ENCODE peak calls at places on chromosome 15, in five cellular contexts. L is CD4-positive, alpha-beta T cell; N is MM.1S; C is Peyer's patch; S is adrenal gland. Z is an unnamed sample.

GRCh38 chr15:46034755-46035154 is 399.9 kb downstream of the SQOR start:
- DNase-seq in N (no peak), C (no peak), S (no peak), L (no peak), Z (no peak)

GRCh38 chr15:38705421-38706219 is 141.0 kb upstream of the RASGRP1 start:
- DNase-seq in S (no peak), L (no peak), C (no peak), N (no peak), Z (no peak)

GRCh38 chr15:31435256-31435781 is 108.7 kb downstream of the KLF13 start:
- DNase-seq in N (peak), C (peak), S (peak), L (peak), Z (peak)

GRCh38 chr15:72375501-72375845 is 341 bp downstream of the HEXA start:
- DNase-seq in L (no peak), C (no peak), S (no peak), N (no peak), Z (peak)

GRCh38 chr15:81176291-81176893 is 20.3 kb upstream of the IL16 start:
- DNase-seq in N (no peak), S (no peak), L (no peak), C (no peak), Z (no peak)

GRCh38 chr15:96037584-96037983 is 292.9 kb upstream of the NR2F2 start:
- DNase-seq in C (no peak), N (no peak), L (no peak), S (no peak), Z (no peak)

GRCh38 chr15:26724381-26724780 is 48.5 kb downstream of the GABRB3 start:
- DNase-seq in N (no peak), S (no peak), C (no peak), L (no peak), Z (no peak)

GRCh38 chr15:86165263-86166204 is 85.9 kb downstream of the AGBL1 start:
- DNase-seq in C (no peak), N (no peak), L (no peak), S (no peak), Z (no peak)

GRCh38 chr15:98428253-98428989 is 219.9 kb upstream of the IGF1R start:
- DNase-seq in S (peak), N (peak), L (peak), C (peak), Z (peak)

GRCh38 chr15:40756938-40757337 is 1.9 kb upstream of the RMDN3 start:
- DNase-seq in C (no peak), L (no peak), S (no peak), N (no peak), Z (no peak)

GRCh38 chr15:98727115-98728040 is 79.0 kb downstream of the IGF1R start:
- DNase-seq in C (peak), S (peak), N (no peak), L (no peak), Z (peak)

GRCh38 chr15:28915935-28916334 is 30.2 kb downstream of the APBA2 start:
- DNase-seq in C (no peak), N (no peak), S (no peak), L (no peak), Z (peak)

GRCh38 chr15:28919201-28919627 is 33.4 kb downstream of the APBA2 start:
- DNase-seq in C (no peak), N (no peak), S (no peak), L (peak), Z (peak)

GRCh38 chr15:28917791-28918140 is 32.0 kb downstream of the APBA2 start:
- DNase-seq in S (no peak), C (no peak), L (no peak), N (no peak), Z (peak)

GRCh38 chr15:28919679-28920655 is 34.2 kb downstream of the APBA2 start:
- DNase-seq in N (no peak), S (no peak), C (no peak), L (no peak), Z (peak)

DNA sequence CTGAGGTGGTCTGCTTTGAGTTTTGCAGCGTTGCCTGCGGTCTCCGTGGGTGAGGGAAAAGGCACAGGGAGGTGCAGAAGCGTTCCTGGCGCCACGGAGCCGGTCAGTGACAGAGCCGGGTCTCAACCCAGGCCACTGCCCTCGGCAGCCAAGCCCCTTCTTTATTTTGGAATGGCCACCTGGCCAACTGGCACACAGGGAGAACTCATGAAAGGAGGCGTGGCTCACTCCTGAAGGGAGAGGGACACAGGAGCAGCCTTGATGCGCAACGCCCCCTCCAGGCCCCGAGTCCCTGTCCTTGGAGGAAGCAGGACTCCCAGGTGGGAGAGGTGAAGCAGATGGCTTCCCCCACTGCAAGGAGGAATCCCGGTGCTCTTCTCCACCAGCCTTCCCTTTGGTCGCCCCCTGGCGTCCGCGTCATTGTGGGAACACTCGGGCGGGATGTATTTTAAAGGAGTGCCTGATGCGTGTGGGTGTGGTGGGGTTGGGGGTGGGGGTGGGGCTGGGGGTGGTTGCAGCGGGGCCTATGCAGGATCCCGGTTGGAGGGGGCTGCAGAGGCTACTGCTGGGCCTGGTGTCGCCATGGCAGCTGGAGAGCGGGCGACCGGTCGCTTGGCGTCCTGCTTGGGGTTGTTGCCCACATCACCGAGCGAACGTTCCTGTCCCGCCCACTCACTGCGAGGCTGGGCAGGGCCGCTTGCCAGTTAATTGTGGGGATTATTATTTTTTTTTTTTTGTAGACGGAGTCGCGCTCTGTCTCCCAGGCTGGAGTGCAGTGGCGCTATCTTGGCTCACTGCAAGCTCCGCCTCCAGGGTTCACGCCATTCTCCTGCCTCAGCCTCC is 32.6 kb downstream of the APBA2 start:
- DNase-seq in N (no peak), S (no peak), C (no peak), L (no peak), Z (peak)
- TF ChIP-seq CTCF in N (no peak), S (no peak), C (no peak), L (peak), Z (no peak)

GRCh38 chr15:69159805-69160140 is 662 bp upstream of the GLCE start:
- DNase-seq in C (no peak), L (no peak), S (no peak), N (no peak), Z (no peak)

GRCh38 chr15:69160141-69160975 is at the start of gene GLCE:
- DNase-seq in C (peak), L (peak), N (peak), S (peak), Z (peak)

GRCh38 chr15:69163124-69163669 is 2.8 kb downstream of the GLCE start:
- DNase-seq in L (no peak), N (no peak), C (no peak), S (no peak), Z (no peak)

GRCh38 chr15:69161878-69162213 is 1.4 kb downstream of the GLCE start:
- DNase-seq in L (no peak), N (no peak), S (no peak), C (no peak), Z (no peak)

GRCh38 chr15:69160976-69161877 is 792 bp downstream of the GLCE start:
- DNase-seq in N (peak), C (peak), S (peak), L (no peak), Z (peak)
- H3K27ac ChIP-seq in N (peak), C (peak), S (peak), L (peak), Z (peak)

DNA sequence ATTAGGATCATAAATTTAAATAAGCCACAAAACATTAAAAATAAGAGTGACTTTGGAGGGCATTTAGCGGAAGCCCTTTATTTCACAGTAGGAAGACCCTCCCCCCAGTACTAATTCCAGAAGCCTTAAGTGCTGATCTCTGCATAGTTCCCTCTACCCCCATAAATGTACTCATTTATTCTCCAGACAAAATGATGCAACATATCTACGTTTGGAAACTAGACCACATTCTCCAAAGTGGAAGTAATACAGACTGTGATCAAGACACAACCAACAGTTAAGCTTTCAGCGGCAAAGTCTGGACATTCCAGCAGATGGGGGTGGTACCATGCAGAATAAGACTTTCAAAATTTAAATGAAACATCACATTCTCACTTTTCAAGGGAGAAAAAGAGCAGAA is 44.8 kb upstream of the RPS17 start:
- DNase-seq in C (no peak), L (no peak), N (no peak), S (no peak), Z (no peak)
- TF ChIP-seq CTCF in C (no peak), L (no peak), N (no peak), S (no peak), Z (no peak)

GRCh38 chr15:101210466-101210865 is 41.4 kb downstream of the CHSY1 start:
- DNase-seq in L (no peak), N (no peak), S (no peak), C (no peak), Z (no peak)

GRCh38 chr15:101206173-101206572 is 45.7 kb downstream of the CHSY1 start:
- DNase-seq in N (no peak), C (no peak), L (peak), S (peak), Z (no peak)

GRCh38 chr15:101209285-101209821 is 42.5 kb downstream of the CHSY1 start:
- DNase-seq in C (no peak), S (no peak), N (no peak), L (no peak), Z (no peak)

GRCh38 chr15:101210058-101210457 is 41.8 kb downstream of the CHSY1 start:
- DNase-seq in S (no peak), L (no peak), C (no peak), N (no peak), Z (no peak)

GRCh38 chr15:101207867-101208288 is 44.0 kb downstream of the CHSY1 start:
- DNase-seq in S (no peak), L (no peak), N (no peak), C (no peak), Z (no peak)
- H3K27ac ChIP-seq in S (peak), L (no peak), N (no peak), C (no peak), Z (peak)

DNA sequence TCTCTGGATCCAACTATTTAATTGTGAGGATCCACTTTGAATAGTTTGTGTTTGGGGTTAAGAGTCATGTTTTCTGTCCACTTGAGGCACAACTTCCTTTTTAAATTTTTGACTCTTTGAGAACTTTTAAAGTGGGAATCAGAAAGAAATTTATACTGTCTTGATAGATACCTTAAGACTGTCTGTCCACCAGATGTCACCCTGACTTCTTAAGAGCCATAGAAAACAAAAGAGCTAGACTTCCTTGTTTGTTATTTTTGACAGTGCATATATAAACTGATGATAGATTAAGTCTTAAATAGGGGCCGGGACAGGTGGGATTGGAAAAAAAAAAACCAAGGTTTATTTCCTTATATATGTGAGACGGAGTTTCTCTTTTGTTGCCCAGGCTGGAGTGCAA is 52.1 kb upstream of the WDR72 start:
- DNase-seq in N (peak), C (no peak), L (no peak), S (no peak), Z (no peak)
- TF ChIP-seq CTCF in N (peak), C (no peak), L (no peak), S (no peak), Z (peak)

GRCh38 chr15:67186226-67186649 is 68.2 kb downstream of the AAGAB start:
- DNase-seq in L (no peak), N (no peak), C (no peak), S (peak), Z (no peak)
- H3K27ac ChIP-seq in L (peak), N (no peak), C (peak), S (no peak), Z (peak)

GRCh38 chr15:62641782-62642181 is 400.8 kb upstream of the TPM1 start:
- DNase-seq in S (no peak), N (no peak), C (no peak), L (no peak), Z (no peak)

GRCh38 chr15:62644216-62644873 is 398.2 kb upstream of the TPM1 start:
- DNase-seq in S (no peak), L (no peak), N (no peak), C (no peak), Z (no peak)

GRCh38 chr15:62644874-62645755 is 397.4 kb upstream of the TPM1 start:
- DNase-seq in L (no peak), S (no peak), C (no peak), N (no peak), Z (no peak)

GRCh38 chr15:62639906-62640605 is 402.5 kb upstream of the TPM1 start:
- DNase-seq in L (no peak), C (no peak), N (no peak), S (no peak), Z (no peak)

DNA sequence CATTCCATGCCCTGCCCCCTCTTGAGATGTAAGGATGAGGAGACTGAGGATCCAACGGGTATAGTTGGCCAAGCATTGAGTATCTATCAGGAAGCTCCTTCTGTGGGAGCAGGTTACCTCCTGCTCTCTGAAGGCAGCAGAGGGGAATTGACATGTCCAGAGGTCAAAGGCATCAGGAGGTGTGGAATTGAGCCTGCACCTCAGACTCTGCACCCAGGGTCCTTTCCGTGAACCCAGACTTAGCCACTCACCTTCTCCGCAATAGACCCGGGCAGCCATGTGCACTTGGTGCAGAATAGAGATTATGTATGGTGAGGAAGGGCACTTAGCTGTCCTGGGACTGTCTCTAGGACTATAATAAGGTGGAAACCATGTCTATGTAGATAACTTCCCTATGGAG is 399.0 kb upstream of the TPM1 start:
- DNase-seq in C (peak), S (no peak), L (no peak), N (no peak), Z (no peak)
- TF ChIP-seq CTCF in C (no peak), S (no peak), L (no peak), N (no peak), Z (no peak)

GRCh38 chr15:25394893-25395292 is 43.9 kb downstream of the UBE3A start:
- DNase-seq in S (no peak), C (no peak), N (no peak), L (no peak), Z (no peak)

GRCh38 chr15:25397110-25397509 is 41.7 kb downstream of the UBE3A start:
- DNase-seq in N (no peak), L (no peak), C (no peak), S (no peak), Z (no peak)

DNA sequence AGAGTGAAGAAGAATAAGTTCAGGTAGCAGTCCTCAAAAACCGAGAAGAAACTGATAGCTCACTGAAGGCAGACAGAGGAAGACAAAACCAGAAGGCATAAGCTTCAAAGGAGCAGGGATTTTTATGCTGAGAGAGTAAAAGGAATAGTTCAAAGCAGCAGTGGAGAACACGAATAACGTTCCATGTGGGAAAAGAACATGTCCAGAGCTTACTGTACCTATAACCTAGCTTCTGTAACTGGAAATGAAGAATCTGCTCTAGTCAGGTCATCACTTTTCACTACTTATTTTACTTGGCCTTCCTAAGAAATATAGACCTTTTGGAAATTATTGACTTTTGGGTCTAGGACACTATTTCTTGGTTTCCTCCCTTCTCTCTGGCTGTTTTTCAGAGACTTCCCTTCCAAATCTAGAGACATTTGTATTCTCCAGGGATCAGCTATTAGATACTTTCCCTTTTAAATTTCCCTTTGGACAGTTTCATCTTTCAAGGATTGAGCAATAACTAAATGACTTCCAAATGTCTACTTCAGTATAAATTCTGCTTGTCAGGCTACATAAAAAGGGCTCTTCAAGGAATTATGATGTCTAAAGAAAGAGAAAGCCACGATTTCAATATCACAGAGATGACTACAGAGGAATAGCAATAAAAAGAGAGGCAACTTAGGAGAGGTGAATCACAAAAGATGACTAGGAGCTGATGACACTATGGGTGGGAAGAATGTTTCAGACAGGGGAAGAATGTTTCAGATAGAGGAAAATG is 46.7 kb downstream of the UBE3A start:
- DNase-seq in S (no peak), N (no peak), L (no peak), C (no peak), Z (no peak)
- H3K27ac ChIP-seq in S (no peak), N (no peak), L (no peak), C (no peak), Z (no peak)

GRCh38 chr15:88396382-88396781 is 70.8 kb downstream of the MRPL46 start:
- DNase-seq in C (no peak), N (no peak), S (no peak), L (no peak), Z (no peak)

GRCh38 chr15:88394553-88395159 is 72.5 kb downstream of the MRPL46 start:
- DNase-seq in C (no peak), L (no peak), S (no peak), N (no peak), Z (no peak)

GRCh38 chr15:88391700-88392099 is 75.5 kb downstream of the MRPL46 start:
- DNase-seq in N (no peak), L (no peak), S (no peak), C (no peak), Z (no peak)

GRCh38 chr15:88395241-88395640 is 71.9 kb downstream of the MRPL46 start:
- DNase-seq in N (no peak), L (no peak), S (no peak), C (no peak), Z (no peak)

DNA sequence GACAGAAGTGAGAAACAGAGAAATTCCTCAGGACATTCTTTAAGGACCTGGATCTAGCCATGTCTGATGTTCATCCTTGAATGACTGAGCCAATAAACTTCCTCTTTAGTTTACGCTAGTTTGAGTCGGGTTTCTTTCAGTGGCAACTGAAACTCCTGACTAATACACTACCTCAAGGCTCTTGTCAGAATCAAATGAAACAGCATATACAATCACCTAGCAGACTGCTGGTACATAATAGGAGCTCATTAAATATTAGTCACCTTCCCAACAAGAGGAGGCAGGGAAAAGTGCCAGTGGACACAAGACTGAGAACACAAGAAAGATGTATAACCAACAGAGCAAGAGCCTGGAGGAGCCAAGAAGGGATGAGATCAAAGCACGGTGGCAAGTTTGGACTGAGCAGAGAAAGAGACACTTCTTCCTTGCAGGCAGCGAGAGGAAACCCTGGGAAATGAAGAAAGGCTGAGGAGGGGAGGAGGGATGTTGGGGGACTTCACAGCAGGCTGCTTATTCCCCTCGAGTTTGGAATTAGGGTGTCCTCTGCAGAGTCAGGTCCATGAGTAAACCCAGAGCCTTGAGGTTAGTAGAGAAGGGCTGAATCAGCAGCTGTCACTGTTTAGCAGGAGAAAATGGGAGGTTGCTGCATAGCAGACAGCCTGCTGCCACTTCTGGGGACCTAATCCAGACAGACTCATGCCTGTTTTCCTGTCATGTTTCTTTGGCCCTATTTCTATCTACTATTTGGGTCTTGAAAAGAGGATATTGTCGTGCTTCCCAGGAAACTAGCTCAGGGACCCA is 73.3 kb downstream of the MRPL46 start:
- DNase-seq in C (no peak), N (peak), L (no peak), S (no peak), Z (no peak)
- TF ChIP-seq CTCF in C (no peak), N (no peak), L (no peak), S (no peak), Z (no peak)

Z was measured in lower lobe of right lung.